ENCODE peak calls at places on chromosome 2, in nine cellular contexts. G is COR-L47; V is immature natural killer cell; S is erythroblast; P is thyroid gland; I is activated T-cell treated with anti-CD3 and anti-CD28 coated beads, Interleukin-2, amount 50 U/mL, for 48 hours; H is activated CD4-positive, alpha-beta T cell treated with anti-CD3 and anti-CD28 coated beads, Interleukin-2, amount 50 U/mL, for 1 hour; T is GM13976; J is stimulated activated CD4-positive, alpha-beta T cell treated with anti-CD3 and anti-CD28 coated beads, TNF-alpha, amount 100 ng/mL, for 48 hours. U is an unnamed sample.

GRCh38 chr2:233470839-233471238 is 95.7 kb downstream of the USP40 start:
- DNase-seq in G (no peak), V (no peak), S (no peak), P (no peak), I (no peak), H (no peak), T (no peak), J (no peak), U (no peak)

GRCh38 chr2:176931588-176932563 is 280.7 kb upstream of the HNRNPA3 start:
- DNase-seq in G (no peak), V (peak; percentile 71), S (peak; percentile 36), P (no peak), I (no peak), H (no peak), T (peak; percentile 76), J (peak; percentile 4), U (peak; percentile 30)

GRCh38 chr2:235149240-235149641 is 197.4 kb downstream of the SH3BP4 start:
- DNase-seq in G (no peak), V (no peak), S (no peak), P (no peak), I (no peak), H (no peak), T (no peak), J (no peak), U (no peak)

GRCh38 chr2:1653956-1654695 is 90.2 kb downstream of the PXDN start:
- DNase-seq in G (no peak), V (no peak), S (no peak), P (no peak), I (no peak), H (no peak), T (no peak), J (no peak), U (no peak)

GRCh38 chr2:72915076-72915906 is 2.0 kb upstream of the EMX1 start:
- DNase-seq in G (no peak), V (no peak), S (no peak), P (no peak), I (no peak), H (no peak), T (peak; percentile 58), J (no peak), U (no peak)

GRCh38 chr2:240869956-240870875 is 1.6 kb downstream of the AGXT start:
- DNase-seq in G (no peak), V (no peak), S (no peak), P (no peak), I (no peak), H (no peak), T (no peak), J (no peak), U (no peak)

GRCh38 chr2:132424526-132425121 is 8.0 kb downstream of the GPR39 start:
- DNase-seq in G (no peak), V (no peak), S (no peak), P (peak; percentile 26), I (no peak), H (no peak), T (no peak), J (no peak), U (no peak)

GRCh38 chr2:210528716-210529115 is 27.7 kb upstream of the CPS1 start:
- DNase-seq in G (no peak), V (no peak), S (no peak), P (no peak), I (no peak), H (no peak), T (no peak), J (no peak), U (no peak)

GRCh38 chr2:188050716-188051115 is 241.0 kb upstream of the GULP1 start:
- DNase-seq in G (no peak), V (no peak), S (no peak), P (no peak), I (no peak), H (no peak), T (no peak), J (no peak), U (no peak)

GRCh38 chr2:190210471-190210870 is 109.2 kb downstream of the HIBCH start:
- DNase-seq in G (no peak), V (no peak), S (no peak), P (no peak), I (no peak), H (no peak), T (no peak), J (no peak), U (no peak)

GRCh38 chr2:231604101-231604684 is 11.5 kb downstream of the TEX44 start:
- DNase-seq in G (peak; percentile 54), V (no peak), S (no peak), P (peak; percentile 50), I (peak; percentile 50), H (peak; percentile 26), T (peak; percentile 80), J (no peak), U (peak; percentile 44)

GRCh38 chr2:45089554-45090261 is 80.5 kb upstream of the SIX2 start:
- DNase-seq in G (no peak), V (no peak), S (no peak), P (no peak), I (no peak), H (no peak), T (no peak), J (no peak), U (no peak)

GRCh38 chr2:226705965-226706364 is 93.7 kb downstream of the IRS1 start:
- DNase-seq in G (no peak), V (no peak), S (no peak), P (no peak), I (no peak), H (no peak), T (no peak), J (no peak), U (no peak)

GRCh38 chr2:159409116-159409800 is 122.8 kb upstream of the WDSUB1 start:
- DNase-seq in G (no peak), V (no peak), S (no peak), P (no peak), I (no peak), H (no peak), T (peak; percentile 20), J (no peak), U (no peak)

GRCh38 chr2:203835867-203836800 is 31.4 kb upstream of the CTLA4 start:
- DNase-seq in G (no peak), V (no peak), S (no peak), P (no peak), I (no peak), H (no peak), T (no peak), J (no peak), U (no peak)

GRCh38 chr2:3324404-3325281 is 53.0 kb downstream of the EIPR1 start:
- DNase-seq in G (no peak), V (no peak), S (no peak), P (no peak), I (no peak), H (no peak), T (no peak), J (no peak), U (no peak)

GRCh38 chr2:163213699-163214098 is 375.1 kb upstream of the KCNH7 start:
- DNase-seq in G (no peak), V (no peak), S (no peak), P (no peak), I (no peak), H (no peak), T (no peak), J (no peak), U (no peak)

GRCh38 chr2:12202301-12202700 is 455.9 kb downstream of the LPIN1 start:
- DNase-seq in G (no peak), V (no peak), S (no peak), P (peak; percentile 47), I (no peak), H (no peak), T (no peak), J (no peak), U (no peak)

GRCh38 chr2:232129483-232129882 is 168.0 kb downstream of the DIS3L2 start:
- DNase-seq in G (no peak), V (no peak), S (no peak), P (no peak), I (no peak), H (no peak), T (no peak), J (no peak), U (no peak)

GRCh38 chr2:64634338-64635267 is 19.1 kb downstream of the SERTAD2 start:
- DNase-seq in G (no peak), V (no peak), S (no peak), P (no peak), I (no peak), H (no peak), T (no peak), J (no peak), U (no peak)

GRCh38 chr2:3432067-3432466 is 52.6 kb downstream of the TRAPPC12 start:
- DNase-seq in G (no peak), V (no peak), S (no peak), P (no peak), I (no peak), H (no peak), T (no peak), J (no peak), U (no peak)

GRCh38 chr2:111117666-111118454 is 2.9 kb upstream of the BCL2L11 start:
- DNase-seq in G (no peak), V (peak; percentile 27), S (peak; percentile 59), P (peak; percentile 44), I (peak; percentile 67), H (peak; percentile 6), T (no peak), J (peak; percentile 26), U (no peak)

GRCh38 chr2:166996465-166996864 is 108.2 kb downstream of the XIRP2 start:
- DNase-seq in G (no peak), V (no peak), S (no peak), P (no peak), I (no peak), H (no peak), T (no peak), J (no peak), U (no peak)

GRCh38 chr2:23287250-23287704 is 97.7 kb upstream of the KLHL29 start:
- DNase-seq in G (no peak), V (no peak), S (no peak), P (no peak), I (no peak), H (no peak), T (no peak), J (no peak), U (no peak)

GRCh38 chr2:111662771-111663470 is 221.1 kb downstream of the ANAPC1 start:
- DNase-seq in G (no peak), V (no peak), S (no peak), P (no peak), I (peak; percentile 67), H (no peak), T (peak; percentile 68), J (peak; percentile 36), U (no peak)

GRCh38 chr2:70070557-70071268 is 16.6 kb upstream of the PCBP1 start:
- DNase-seq in G (peak; percentile 71), V (peak; percentile 80), S (peak; percentile 88), P (peak; percentile 71), I (no peak), H (peak; percentile 44), T (peak; percentile 86), J (no peak), U (peak; percentile 87)

GRCh38 chr2:238121511-238122286 is 16.8 kb upstream of the KLHL30 start:
- DNase-seq in G (no peak), V (no peak), S (no peak), P (no peak), I (no peak), H (no peak), T (no peak), J (no peak), U (no peak)

GRCh38 chr2:183088061-183088460 is 9.5 kb downstream of the DUSP19 start:
- DNase-seq in G (no peak), V (no peak), S (no peak), P (no peak), I (no peak), H (no peak), T (no peak), J (no peak), U (no peak)

GRCh38 chr2:180046776-180047175 is 39.7 kb upstream of the CWC22 start:
- DNase-seq in G (no peak), V (no peak), S (no peak), P (no peak), I (no peak), H (no peak), T (no peak), J (no peak), U (no peak)

GRCh38 chr2:11446733-11447248 is 19.2 kb downstream of the E2F6 start:
- DNase-seq in G (peak; percentile 17), V (peak; percentile 49), S (peak; percentile 66), P (peak; percentile 37), I (peak; percentile 55), H (peak; percentile 37), T (peak; percentile 50), J (peak; percentile 16), U (peak; percentile 62)

GRCh38 chr2:40317047-40317446 is 134.8 kb downstream of the SLC8A1 start:
- DNase-seq in G (no peak), V (no peak), S (no peak), P (no peak), I (no peak), H (no peak), T (no peak), J (no peak), U (no peak)